ENCODE peak calls at places on chromosomes 16 and 17, in five cellular contexts. C is fibroblast of lung, B is uterus, G is upper lobe of right lung, K is body of pancreas. A is an unnamed sample.

GRCh38 chr17:52536466-52536865 is 378.0 kb upstream of the CA10 start:
- DNase-seq in C (no peak), B (no peak), G (no peak), K (no peak), A (peak; percentile 57)

GRCh38 chr17:55702150-55702549 is 20.5 kb downstream of the TMEM100 start:
- DNase-seq in C (no peak), B (no peak), G (no peak), K (no peak), A (no peak)

GRCh38 chr16:88570691-88571092 is 489 bp downstream of the ZC3H18 start:
- DNase-seq in C (peak; percentile 4), B (no peak), G (no peak), K (peak; percentile 32), A (no peak)

GRCh38 chr17:47916489-47917208 is 20.6 kb downstream of the SP2 start:
- DNase-seq in C (no peak), B (no peak), G (no peak), K (no peak), A (no peak)

GRCh38 chr16:69166221-69166833 is 20.6 kb upstream of the SNTB2 start:
- DNase-seq in C (peak; percentile 80), B (no peak), G (no peak), K (no peak), A (no peak)

GRCh38 chr17:77779711-77780539 is 178.6 kb upstream of the TNRC6C start:
- DNase-seq in C (peak; percentile 53), B (no peak), G (no peak), K (peak; percentile 19), A (peak; percentile 41)

GRCh38 chr16:30930160-30930571 is 6.8 kb downstream of the FBXL19 start:
- DNase-seq in C (no peak), B (no peak), G (no peak), K (no peak), A (no peak)

GRCh38 chr17:72420775-72421127 is 299.9 kb downstream of the SOX9 start:
- DNase-seq in C (no peak), B (no peak), G (no peak), K (no peak), A (no peak)

GRCh38 chr16:89599451-89599858 is 14.0 kb upstream of the DPEP1 start:
- DNase-seq in C (no peak), B (no peak), G (no peak), K (peak; percentile 55), A (no peak)

GRCh38 chr17:2397247-2398171 is 3.4 kb downstream of the MNT start:
- DNase-seq in C (no peak), B (no peak), G (peak; percentile 64), K (peak; percentile 10), A (no peak)

GRCh38 chr16:85465328-85466307 is 147.5 kb upstream of the GSE1 start:
- DNase-seq in C (peak; percentile 67), B (peak; percentile 75), G (no peak), K (no peak), A (peak; percentile 87)

GRCh38 chr16:85464342-85465305 is 148.5 kb upstream of the GSE1 start:
- DNase-seq in C (no peak), B (no peak), G (no peak), K (no peak), A (no peak)

GRCh38 chr16:85469929-85470590 is 143.1 kb upstream of the GSE1 start:
- DNase-seq in C (no peak), B (no peak), G (no peak), K (no peak), A (no peak)

GRCh38 chr16:85463672-85464071 is 149.4 kb upstream of the GSE1 start:
- DNase-seq in C (no peak), B (no peak), G (no peak), K (no peak), A (no peak)

DNA sequence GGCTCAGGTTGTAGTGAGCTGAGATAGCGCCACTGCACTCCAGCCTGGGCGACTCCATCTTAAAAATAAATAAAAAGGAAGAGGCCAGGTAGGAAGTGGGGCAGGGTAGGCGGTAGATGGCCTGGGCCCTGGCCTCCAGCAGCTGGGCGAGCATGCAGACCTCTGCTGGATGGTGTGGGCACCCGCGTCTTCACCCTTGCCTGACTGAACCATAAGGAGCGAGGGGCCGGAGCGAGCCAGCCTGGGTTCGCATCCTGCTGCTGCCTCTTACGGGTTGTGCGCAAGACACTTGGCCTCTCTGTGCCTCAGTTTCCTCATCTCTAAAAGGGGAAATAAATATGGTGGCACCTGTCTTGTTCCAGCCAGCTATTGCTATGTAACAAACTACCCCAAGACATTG is 146.1 kb upstream of the GSE1 start:
- DNase-seq in C (no peak), B (no peak), G (no peak), K (no peak), A (no peak)
- H3K4me1 ChIP-seq in C (peaks cover 4% of the 10 kb centered on the region), B (no peaks in the 10 kb centered on the region), G (peaks cover 9% of the 10 kb centered on the region), K (peaks cover 16% of the 10 kb centered on the region), A (peaks cover 47% of the 10 kb centered on the region)

GRCh38 chr16:54931757-54932660 is 1.3 kb downstream of the IRX5 start:
- DNase-seq in C (peak; percentile 34), B (no peak), G (peak; percentile 67), K (no peak), A (no peak)
- H3K4me1 ChIP-seq in C (peaks cover 2% of the 10 kb centered on the region), B (no peaks in the 10 kb centered on the region), G (peaks cover 14% of the 10 kb centered on the region), K (peaks cover 54% of the 10 kb centered on the region), A (peaks cover 51% of the 10 kb centered on the region)

DNA sequence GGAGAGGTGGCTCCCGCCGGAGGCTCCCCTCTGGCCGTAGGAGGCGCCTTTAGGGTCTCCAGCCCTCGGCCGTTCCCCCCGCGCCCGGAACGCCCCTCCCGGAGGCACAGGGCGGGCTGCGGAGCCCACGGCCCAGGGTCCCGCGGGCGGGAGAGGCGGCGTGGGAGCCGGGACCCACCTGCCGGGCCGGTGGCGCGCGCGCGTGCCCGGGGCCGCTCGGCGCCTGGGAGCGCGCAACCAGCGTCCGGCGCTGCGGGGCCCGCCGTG is at the start of gene MIF4GD:
- DNase-seq in C (peak; percentile 62), B (no peak), G (no peak), K (no peak), A (no peak)
- H3K4me1 ChIP-seq in C (peaks cover 14% of the 10 kb centered on the region), B (no peaks in the 10 kb centered on the region), G (peaks cover 18% of the 10 kb centered on the region), K (peaks cover 26% of the 10 kb centered on the region), A (peaks cover 47% of the 10 kb centered on the region)

DNA sequence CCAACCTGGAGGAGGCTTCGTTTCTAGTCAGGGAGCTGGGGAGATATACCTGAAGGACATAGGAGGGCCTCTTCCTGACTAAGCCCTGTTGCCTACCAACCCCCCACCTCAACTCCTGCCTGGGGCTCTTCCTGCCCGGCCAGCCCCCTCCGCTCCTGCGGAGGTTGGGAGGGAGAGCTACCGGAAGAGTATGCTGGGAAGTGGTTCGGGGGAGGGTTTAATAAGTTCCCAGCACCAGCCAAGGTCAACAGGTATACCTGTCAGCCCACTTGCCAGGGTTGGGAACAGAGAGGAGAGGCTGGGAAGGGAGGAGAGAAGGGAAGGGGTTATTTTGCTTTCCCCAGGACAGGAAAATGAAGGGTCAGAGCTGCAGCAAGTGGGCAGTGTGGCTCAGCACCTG is 4.7 kb downstream of the PPP1R1B start:
- DNase-seq in C (no peak), B (no peak), G (peak; percentile 79), K (no peak), A (no peak)
- H3K4me1 ChIP-seq in C (no peaks in the 10 kb centered on the region), B (no peaks in the 10 kb centered on the region), G (peaks cover 4% of the 10 kb centered on the region), K (peaks cover 70% of the 10 kb centered on the region), A (peaks cover 21% of the 10 kb centered on the region)

A was measured in left ventricle myocardium inferior.